ENCODE peak calls at places on chromosomes 16 and 17, in nine cellular contexts. H is HepG2, J is A549, V is HCT116, X is endothelial cell of umbilical vein, A is K562, L is H1, Y is SK-N-SH, E is GM12878. M is an unnamed sample.

GRCh38 chr16:2512920-2513404 is 790 bp upstream of the ATP6V0C start:
- DNase-seq in H (no peak), J (no peak), V (no peak), X (no peak), A (peak), L (no peak), Y (peak), E (no peak), M (peak)

GRCh38 chr16:50072730-50073129 is 7.0 kb downstream of the HEATR3 start:
- DNase-seq in H (no peak), J (no peak), V (no peak), X (no peak), A (no peak), L (no peak), Y (no peak), E (no peak), M (no peak)

GRCh38 chr17:39643271-39643670 is 6.3 kb downstream of the STARD3 start:
- DNase-seq in H (no peak), J (no peak), V (no peak), X (peak), A (no peak), L (no peak), Y (no peak), E (no peak), M (peak)

GRCh38 chr16:66898207-66898606 is 17.9 kb downstream of the PDP2 start:
- DNase-seq in H (no peak), J (no peak), V (no peak), X (no peak), A (no peak), L (no peak), Y (no peak), E (no peak), M (no peak)

GRCh38 chr16:49366669-49367068 is 6.9 kb upstream of the C16orf78 start:
- DNase-seq in H (no peak), J (no peak), V (no peak), X (no peak), A (no peak), L (no peak), Y (no peak), E (peak), M (no peak)

GRCh38 chr17:12756786-12757185 is 32.5 kb upstream of the ARHGAP44 start:
- DNase-seq in H (no peak), J (no peak), V (no peak), X (no peak), A (no peak), L (no peak), Y (no peak), E (no peak), M (no peak)

GRCh38 chr17:81049973-81050551 is 15.1 kb downstream of the BAIAP2 start:
- DNase-seq in H (no peak), J (peak), V (peak), X (no peak), A (no peak), L (no peak), Y (peak), E (peak), M (peak)

GRCh38 chr16:180101-180920 is at the start of gene HBQ1:
- DNase-seq in H (peak), J (peak), V (no peak), X (peak), A (peak), L (no peak), Y (peak), E (no peak), M (no peak)

GRCh38 chr17:3965123-3965800 is 1.0 kb upstream of the ATP2A3 start:
- DNase-seq in H (no peak), J (peak), V (peak), X (no peak), A (peak), L (no peak), Y (peak), E (peak), M (peak)

GRCh38 chr17:4587803-4588202 is 3.5 kb downstream of the SMTNL2 start:
- DNase-seq in H (no peak), J (no peak), V (no peak), X (no peak), A (no peak), L (no peak), Y (peak), E (no peak), M (no peak)

GRCh38 chr16:61678182-61678581 is 358.1 kb downstream of the CDH8 start:
- DNase-seq in H (no peak), J (no peak), V (no peak), X (no peak), A (no peak), L (no peak), Y (no peak), E (no peak), M (no peak)

GRCh38 chr17:55433629-55434422 is 12.2 kb upstream of the MMD start:
- DNase-seq in H (peak), J (peak), V (no peak), X (peak), A (no peak), L (no peak), Y (no peak), E (no peak), M (peak)

GRCh38 chr16:19380316-19380715 is 37.4 kb upstream of the TMC5 start:
- DNase-seq in H (no peak), J (no peak), V (no peak), X (no peak), A (no peak), L (no peak), Y (no peak), E (no peak), M (no peak)

GRCh38 chr17:7885357-7886226 is 3.0 kb upstream of the CHD3 start:
- DNase-seq in H (no peak), J (peak), V (no peak), X (peak), A (peak), L (no peak), Y (peak), E (no peak), M (peak)

GRCh38 chr17:29256735-29257466 is 10.2 kb downstream of the CRYBA1 start:
- DNase-seq in H (no peak), J (no peak), V (no peak), X (no peak), A (no peak), L (no peak), Y (no peak), E (no peak), M (no peak)

GRCh38 chr17:62704381-62704971 is 77.0 kb downstream of the MRC2 start:
- DNase-seq in H (no peak), J (peak), V (no peak), X (peak), A (peak), L (no peak), Y (no peak), E (no peak), M (peak)

GRCh38 chr17:7238418-7239090 is 703 bp downstream of the PHF23 start:
- DNase-seq in H (no peak), J (peak), V (no peak), X (peak), A (peak), L (no peak), Y (no peak), E (no peak), M (peak)

GRCh38 chr17:63928966-63929695 is 3.0 kb downstream of the CD79B start:
- DNase-seq in H (no peak), J (no peak), V (no peak), X (no peak), A (no peak), L (no peak), Y (peak), E (no peak), M (no peak)
- TF ChIP-seq MAX in H (no peak), J (no peak), V (no peak), X (no peak), A (no peak), L (no peak), Y (no peak), E (no peak), M (no peak)

DNA sequence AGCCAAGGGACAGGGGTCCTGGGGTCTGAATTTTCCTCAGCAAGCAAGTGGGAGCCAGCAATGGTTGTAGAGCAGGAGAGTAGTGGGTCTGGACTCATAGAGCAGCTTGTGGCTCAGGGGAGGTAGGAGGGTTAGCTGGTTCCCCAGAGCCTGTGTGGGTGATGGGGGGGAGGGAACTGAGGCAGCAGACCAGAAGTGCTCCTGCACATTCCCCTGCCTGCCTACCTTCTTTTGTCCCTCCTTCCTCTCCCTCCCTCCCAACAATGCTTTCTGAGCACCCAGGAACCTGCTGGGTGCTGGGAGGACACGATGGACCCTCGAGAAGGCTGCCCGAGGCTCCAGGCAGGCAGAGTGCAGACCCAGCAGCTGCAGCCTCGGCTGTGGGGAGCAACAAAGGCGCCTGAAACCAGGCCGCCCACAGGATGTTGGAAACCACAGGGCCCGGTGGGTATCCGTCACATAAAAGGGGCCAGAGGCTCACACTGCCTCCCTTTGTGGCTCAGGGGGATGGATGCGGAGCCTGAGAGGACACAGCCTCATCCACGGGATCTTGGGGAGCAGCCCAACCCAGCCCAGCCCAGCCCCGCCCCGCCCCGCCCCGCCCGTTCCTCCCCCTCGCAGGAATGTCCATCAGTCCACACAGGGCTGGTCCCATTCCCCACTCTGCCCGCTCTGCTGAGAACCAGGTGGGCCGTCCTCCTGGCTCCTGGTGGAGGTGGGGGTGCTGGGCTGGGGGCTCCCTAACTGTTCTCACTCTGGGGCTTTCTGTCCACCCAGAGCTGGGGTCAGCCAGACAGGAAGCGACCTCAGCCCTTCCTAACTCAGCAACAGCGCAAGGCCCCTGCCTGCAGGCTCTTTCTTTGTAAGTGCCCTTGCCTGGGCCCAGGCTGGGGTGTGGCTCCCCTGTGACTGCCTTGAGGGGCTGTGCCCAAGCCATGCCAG is 1.7 kb upstream of the NLRC3 start:
- DNase-seq in H (no peak), J (no peak), V (no peak), X (no peak), A (peak), L (no peak), Y (no peak), E (peak), M (peak)
- H3K4me3 ChIP-seq in H (no peak), J (no peak), V (no peak), X (no peak), A (no peak), L (no peak), Y (no peak), E (peak), M (peak)

DNA sequence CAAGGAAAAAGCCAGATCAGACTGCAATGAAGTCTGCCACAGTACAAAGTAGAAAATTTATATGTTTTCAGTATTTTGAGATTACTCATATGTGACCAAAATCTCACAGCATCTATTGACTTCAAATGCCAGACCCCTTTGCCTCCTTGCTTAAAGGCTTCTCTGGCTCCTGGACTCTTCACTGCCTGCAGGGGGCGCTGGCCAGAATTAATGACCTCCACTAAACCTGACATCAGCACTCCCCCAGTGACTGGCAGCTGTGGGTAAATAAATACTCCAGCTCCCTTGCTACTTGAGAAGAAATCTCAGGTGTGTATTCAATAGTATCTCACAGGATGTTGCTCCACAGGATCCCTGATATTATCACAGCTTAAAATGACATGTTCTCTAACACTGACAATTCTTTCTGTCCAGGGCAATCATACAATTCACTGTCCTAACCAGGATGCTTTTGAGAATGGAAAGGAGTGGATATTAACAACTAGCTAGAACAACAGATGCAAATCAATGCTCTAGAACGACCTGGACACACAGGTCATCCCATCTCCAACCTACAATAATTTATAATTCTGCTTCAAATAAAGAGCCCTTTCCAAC is 4.0 kb downstream of the BECN1 start:
- DNase-seq in H (peak), J (peak), V (peak), X (peak), A (peak), L (no peak), Y (peak), E (no peak), M (peak)
- TF ChIP-seq MAX in H (no peak), J (no peak), V (no peak), X (no peak), A (no peak), L (no peak), Y (no peak), E (no peak), M (no peak)

GRCh38 chr17:45313927-45314760 is 2.7 kb downstream of the MAP3K14 start:
- DNase-seq in H (no peak), J (no peak), V (no peak), X (no peak), A (no peak), L (no peak), Y (no peak), E (no peak), M (no peak)
- H3K4me3 ChIP-seq in H (no peak), J (peak), V (no peak), X (no peak), A (no peak), L (no peak), Y (peak), E (peak), M (no peak)